ENCODE peak calls at places on chromosomes 1 and 21, in ten cellular contexts. S is fibroblast of lung, X is H9, T is tibial artery, R is mammary epithelial cell, V is uterus, A is PC-3, H is neural progenitor cell, K is neuronal stem cell, Q is thoracic aorta. I is an unnamed sample. For H3K4me1, the result is how much of the 10 kb centered on the place peaks cover.

GRCh38 chr21:39775816-39776215 is 30.8 kb downstream of the IGSF5 start:
- DNase-seq in K (no peak), T (no peak), S (peak), X (no peak), A (no peak), V (no peak), Q (no peak), H (no peak), R (no peak), I (no peak)

GRCh38 chr1:55214903-55215193 is 316 bp downstream of the USP24 start:
- DNase-seq in Q (no peak), V (peak), R (no peak), H (peak), A (no peak), K (peak), X (peak), T (peak), S (peak), I (peak)

GRCh38 chr21:18493420-18493819 is 89.8 kb upstream of the TMPRSS15 start:
- DNase-seq in A (peak), K (no peak), S (peak), Q (no peak), H (no peak), R (peak), T (no peak), X (no peak), V (no peak), I (peak)

GRCh38 chr21:39422468-39423241 is 22.9 kb downstream of the LCA5L start:
- DNase-seq in A (peak), H (peak), Q (no peak), R (no peak), T (no peak), S (no peak), V (no peak), X (no peak), K (no peak), I (no peak)

GRCh38 chr1:235649722-235650163 is at the start of gene GNG4:
- DNase-seq in X (peak), T (no peak), H (peak), A (no peak), K (peak), Q (no peak), S (no peak), V (no peak), R (no peak), I (no peak)

GRCh38 chr1:232212248-232212647 is 417.7 kb downstream of the SIPA1L2 start:
- DNase-seq in T (no peak), R (no peak), A (no peak), H (peak), K (peak), Q (no peak), S (peak), V (no peak), X (no peak), I (no peak)

GRCh38 chr21:28444567-28444966 is 548.1 kb downstream of the LTN1 start:
- DNase-seq in T (no peak), H (no peak), K (no peak), V (peak), Q (no peak), S (peak), A (no peak), X (no peak), R (no peak), I (no peak)

GRCh38 chr1:77824083-77824482 is 44.6 kb downstream of the MIGA1 start:
- DNase-seq in R (peak), K (no peak), V (no peak), X (no peak), H (no peak), S (peak), A (peak), T (no peak), Q (no peak), I (peak)

GRCh38 chr1:227869281-227869842 is 53.9 kb downstream of the PRSS38 start:
- DNase-seq in S (no peak), X (no peak), K (no peak), T (no peak), R (no peak), A (peak), V (no peak), Q (no peak), H (no peak), I (no peak)

GRCh38 chr1:65470766-65471165 is 50.3 kb downstream of the LEPR start:
- DNase-seq in H (no peak), K (no peak), S (peak), R (no peak), X (no peak), Q (no peak), A (no peak), T (no peak), V (no peak), I (no peak)

GRCh38 chr1:39154553-39155361 is 49.7 kb upstream of the MACF1 start:
- DNase-seq in S (peak), K (no peak), V (peak), X (no peak), A (peak), H (no peak), T (peak), Q (no peak), R (peak), I (peak)

GRCh38 chr1:89938171-89939055 is 56.5 kb upstream of the ZNF326 start:
- DNase-seq in A (peak), V (no peak), Q (no peak), H (no peak), R (no peak), T (no peak), K (no peak), X (no peak), S (peak), I (no peak)

GRCh38 chr1:117368116-117369108 is 1.2 kb downstream of the MAN1A2 start:
- DNase-seq in X (no peak), R (peak), T (no peak), S (no peak), V (no peak), H (peak), A (peak), Q (no peak), K (no peak), I (peak)

GRCh38 chr1:65254320-65255087 is 54.8 kb upstream of the DNAJC6 start:
- DNase-seq in H (peak), Q (no peak), R (peak), V (peak), X (peak), A (peak), T (peak), K (peak), S (peak), I (no peak)

GRCh38 chr1:37995773-37996379 is 6.1 kb upstream of the SF3A3 start:
- DNase-seq in R (no peak), X (peak), S (peak), H (peak), Q (no peak), K (peak), T (peak), A (no peak), V (peak), I (no peak)

GRCh38 chr1:25810341-25811299 is 9.1 kb upstream of the MTFR1L start:
- DNase-seq in H (peak), T (peak), X (peak), A (peak), S (no peak), R (no peak), Q (no peak), K (peak), V (peak), I (no peak)

GRCh38 chr1:36083635-36084501 is at the start of gene TEKT2:
- DNase-seq in S (no peak), Q (no peak), V (no peak), R (no peak), T (no peak), K (peak), H (peak), X (peak), A (no peak), I (no peak)

GRCh38 chr1:53614231-53615021 is 124.5 kb downstream of the GLIS1 start:
- DNase-seq in V (no peak), R (no peak), S (no peak), T (no peak), Q (no peak), X (peak), K (no peak), A (no peak), H (no peak), I (no peak)

GRCh38 chr21:45127937-45128336 is 53.6 kb downstream of the ADARB1 start:
- DNase-seq in X (no peak), S (no peak), R (no peak), H (no peak), K (no peak), Q (no peak), T (no peak), V (no peak), A (no peak), I (no peak)

GRCh38 chr1:41695118-41695517 is 210.6 kb upstream of the EDN2 start:
- DNase-seq in T (peak), A (no peak), S (no peak), X (no peak), H (no peak), V (no peak), K (no peak), R (no peak), Q (no peak), I (peak)

GRCh38 chr1:30111431-30111830 is 612.0 kb downstream of the MATN1 start:
- DNase-seq in T (no peak), X (peak), A (peak), S (peak), Q (no peak), K (peak), R (peak), H (peak), V (peak), I (no peak)

GRCh38 chr1:226047495-226047894 is 15.0 kb upstream of the H3-3A start:
- DNase-seq in H (no peak), S (peak), A (peak), V (no peak), X (no peak), T (no peak), Q (no peak), R (no peak), K (no peak), I (peak)

GRCh38 chr1:1080951-1081310 is 6.8 kb upstream of the RNF223 start:
- DNase-seq in X (peak), Q (no peak), A (no peak), S (no peak), V (peak), H (no peak), K (no peak), T (peak), R (no peak), I (no peak)

GRCh38 chr1:195899762-195900352 is 708.4 kb downstream of the KCNT2 start:
- DNase-seq in H (no peak), K (no peak), Q (no peak), X (no peak), A (peak), V (no peak), T (no peak), R (peak), S (peak), I (no peak)

GRCh38 chr1:200897188-200897710 is 2.5 kb downstream of the INAVA start:
- DNase-seq in V (no peak), Q (no peak), H (no peak), R (no peak), K (no peak), T (no peak), X (no peak), A (no peak), S (no peak), I (no peak)
- H3K4me1 ChIP-seq in V (under half), Q (under half), H (under half), R (half or more), K (under half), T (under half), X (under half), A (half or more), S (under half), I (under half)

GRCh38 chr1:44792736-44793502 is 4.9 kb upstream of the BEST4 start:
- DNase-seq in X (no peak), S (no peak), Q (no peak), K (no peak), V (peak), R (no peak), A (no peak), T (no peak), H (no peak), I (no peak)
- H3K27ac ChIP-seq in X (no peak), S (no peak), Q (no peak), K (no peak), V (no peak), R (peak), A (no peak), T (no peak), H (no peak), I (no peak)

DNA sequence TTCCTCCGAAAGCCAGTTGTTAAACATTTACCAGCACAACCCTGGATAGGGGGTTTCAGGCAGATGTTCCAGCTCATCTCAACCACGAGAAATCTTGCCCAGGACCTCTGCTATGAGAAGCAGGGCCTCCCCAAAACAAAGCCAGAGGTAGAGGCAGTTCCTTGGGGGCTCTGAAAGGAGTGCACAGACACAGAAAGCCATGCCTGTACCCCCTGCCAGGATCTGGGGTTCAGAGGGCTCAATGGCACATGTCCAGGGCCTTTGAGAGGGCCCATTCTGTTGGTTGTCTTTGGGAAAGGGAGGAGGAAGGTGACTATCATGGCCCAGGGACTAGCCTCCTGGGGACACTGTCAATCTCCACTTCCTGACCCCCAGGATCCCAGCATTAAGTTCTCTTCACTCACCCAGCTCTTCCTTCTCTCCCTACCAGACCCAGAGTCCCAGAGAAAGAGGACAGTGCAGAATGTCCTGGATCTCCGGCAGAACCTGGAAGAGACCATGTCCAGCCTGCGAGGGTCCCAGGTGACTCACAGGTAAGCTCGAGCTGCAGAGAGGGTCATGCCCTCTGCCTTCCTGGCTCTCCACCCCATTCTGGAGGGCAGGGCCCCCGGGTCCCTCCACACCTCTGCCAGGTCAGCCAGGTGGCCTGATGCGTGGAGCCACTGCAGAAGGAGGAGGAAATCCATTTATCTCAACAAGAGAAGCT is 116.4 kb upstream of the IPO9 start:
- DNase-seq in H (no peak), R (no peak), S (no peak), T (no peak), V (no peak), Q (no peak), X (no peak), K (no peak), A (no peak), I (no peak)
- H3K4me1 ChIP-seq in H (under half), R (half or more), S (half or more), T (half or more), V (under half), Q (half or more), X (under half), K (under half), A (under half), I (under half)

GRCh38 chr1:243844186-243844585 is 5.9 kb downstream of the AKT3 start:
- DNase-seq in K (no peak), X (no peak), R (no peak), A (no peak), Q (no peak), H (no peak), T (no peak), S (no peak), V (no peak), I (no peak)

GRCh38 chr1:243842154-243842553 is 7.9 kb downstream of the AKT3 start:
- DNase-seq in Q (no peak), T (no peak), H (no peak), X (no peak), K (no peak), R (no peak), V (no peak), S (no peak), A (no peak), I (no peak)

GRCh38 chr1:243841507-243841906 is 8.5 kb downstream of the AKT3 start:
- DNase-seq in S (peak), K (no peak), T (no peak), V (no peak), R (no peak), Q (no peak), A (no peak), H (no peak), X (no peak), I (no peak)

GRCh38 chr1:243845888-243846287 is 4.2 kb downstream of the AKT3 start:
- DNase-seq in K (no peak), X (no peak), S (no peak), T (no peak), H (no peak), Q (no peak), V (no peak), R (no peak), A (no peak), I (no peak)

GRCh38 chr1:243842978-243843490 is 7.0 kb downstream of the AKT3 start:
- DNase-seq in T (no peak), Q (no peak), H (no peak), A (peak), R (peak), S (peak), K (no peak), V (no peak), X (no peak), I (no peak)
- H3K27ac ChIP-seq in T (peak), Q (no peak), H (no peak), A (peak), R (peak), S (peak), K (peak), V (peak), X (no peak), I (no peak)

GRCh38 chr1:2533356-2533755 is 3.3 kb upstream of the HES5 start:
- DNase-seq in X (no peak), T (no peak), V (no peak), S (peak), H (no peak), A (peak), R (peak), K (no peak), Q (no peak), I (peak)

GRCh38 chr1:2535981-2536380 is 5.9 kb upstream of the HES5 start:
- DNase-seq in S (no peak), A (no peak), X (no peak), Q (no peak), K (no peak), V (no peak), H (no peak), T (no peak), R (no peak), I (no peak)

GRCh38 chr1:2535455-2535854 is 5.4 kb upstream of the HES5 start:
- DNase-seq in T (no peak), X (no peak), S (no peak), A (no peak), K (no peak), Q (no peak), R (no peak), V (no peak), H (peak), I (no peak)

GRCh38 chr1:2534315-2534714 is 4.3 kb upstream of the HES5 start:
- DNase-seq in S (no peak), R (no peak), V (no peak), A (no peak), X (no peak), K (no peak), H (no peak), Q (no peak), T (no peak), I (no peak)

DNA sequence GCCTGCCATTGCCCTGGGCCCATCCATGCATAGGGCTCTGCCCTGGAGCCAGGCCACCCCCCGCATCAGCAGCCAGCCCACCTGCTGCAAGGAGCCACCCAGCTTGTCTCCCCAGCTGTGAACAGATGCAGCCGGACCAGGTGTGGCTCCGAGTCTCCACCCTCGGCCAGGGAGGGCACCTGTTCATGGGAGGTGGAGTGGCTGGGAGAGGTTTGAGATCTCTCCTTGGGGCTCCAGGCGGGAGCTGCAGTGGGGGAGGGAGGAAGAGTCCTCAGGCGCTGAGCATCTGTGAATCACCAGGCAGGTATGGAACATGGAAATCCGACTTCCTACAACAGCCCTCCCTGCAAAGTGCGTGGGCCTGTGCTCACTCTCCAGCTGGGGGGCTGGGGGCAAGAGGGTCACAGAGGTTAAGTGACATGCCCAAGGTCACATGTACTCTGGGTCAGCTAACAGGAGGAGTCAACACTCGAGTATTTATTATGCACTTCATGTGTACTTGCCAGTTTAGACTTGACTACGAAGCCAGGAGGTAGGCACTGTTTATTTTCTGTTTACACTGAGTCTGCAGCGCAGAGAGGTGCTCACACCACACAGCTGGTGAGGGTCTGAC is 4.8 kb upstream of the HES5 start:
- DNase-seq in R (peak), V (no peak), A (peak), H (no peak), T (no peak), S (peak), Q (no peak), K (no peak), X (no peak), I (peak)
- H3K4me1 ChIP-seq in R (half or more), V (under half), A (under half), H (half or more), T (under half), S (under half), Q (under half), K (half or more), X (under half), I (under half)

DNA sequence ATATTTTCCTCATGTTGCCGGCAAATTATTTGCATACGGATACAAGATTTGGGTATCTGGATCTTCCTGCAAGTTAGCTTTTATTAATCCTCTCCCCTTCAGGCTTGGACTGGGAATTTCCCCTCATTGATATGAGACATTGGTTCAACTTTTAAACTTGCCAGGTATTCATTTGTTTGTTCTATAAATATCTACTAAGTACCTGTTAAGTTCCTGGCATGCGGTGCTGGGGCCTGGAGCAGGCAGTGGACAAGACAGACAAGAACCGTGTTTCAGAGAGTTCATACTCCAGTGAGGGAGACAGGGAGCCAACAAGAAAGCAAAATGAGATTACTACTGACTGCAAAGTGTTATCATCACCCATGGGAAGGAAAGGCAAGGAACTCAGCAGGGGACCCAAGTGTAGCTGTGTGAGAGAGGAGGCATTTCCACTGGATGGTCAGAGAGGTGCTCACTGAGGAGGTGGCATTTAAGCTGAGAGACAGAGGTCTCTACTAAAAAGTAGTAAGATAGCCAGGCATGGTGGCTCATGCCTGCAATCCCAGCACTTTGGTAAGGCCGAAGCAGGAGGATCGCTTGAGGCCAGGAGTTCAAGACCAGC is 39.1 kb upstream of the FHAD1 start:
- DNase-seq in V (no peak), A (no peak), K (no peak), X (no peak), T (no peak), R (no peak), S (no peak), Q (no peak), H (no peak), I (no peak)
- H3K27ac ChIP-seq in V (no peak), A (no peak), K (no peak), X (no peak), T (peak), R (no peak), S (no peak), Q (no peak), H (no peak), I (no peak)

DNA sequence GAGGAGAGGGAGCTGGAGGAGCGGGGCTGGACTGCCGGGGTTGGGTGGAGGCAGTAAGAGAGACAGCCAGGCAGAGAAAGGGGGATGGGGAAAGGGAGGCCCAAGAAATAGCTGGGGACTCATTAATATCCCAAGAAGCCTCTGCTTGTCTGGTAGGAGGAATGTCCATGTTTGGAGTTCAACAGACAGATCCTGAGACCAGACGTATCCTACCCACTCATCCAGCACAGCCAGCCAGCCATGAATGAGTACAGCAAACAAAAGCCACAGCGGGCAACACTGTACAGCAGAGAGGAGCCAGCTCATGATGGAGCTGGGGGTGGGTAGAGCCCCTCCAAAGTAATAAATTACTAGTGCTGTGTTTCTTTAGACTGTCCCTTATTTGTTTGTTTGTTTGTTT is 227.6 kb downstream of the GPATCH2 start:
- DNase-seq in K (no peak), T (no peak), H (no peak), A (no peak), V (no peak), X (no peak), Q (no peak), R (no peak), S (no peak), I (no peak)
- H3K4me1 ChIP-seq in K (under half), T (under half), H (under half), A (under half), V (under half), X (under half), Q (under half), R (under half), S (under half), I (under half)

I was measured in foreskin keratinocyte.